ENCODE peak calls at places on chromosomes 16 and 17, in six cellular contexts. One of them, this sample, is unnamed.

GRCh38 chr16:12236491-12237030 is 260.0 kb downstream of the SNX29 start:
- DNase-seq in effector memory CD4-positive, alpha-beta T cell: no peak
- DNase-seq in CD8-positive, alpha-beta T cell: no peak
- DNase-seq in ascending aorta: no peak
- DNase-seq in K562: no peak
- DNase-seq in psoas muscle: no peak
- DNase-seq in this sample: no peak

GRCh38 chr17:81884968-81885367 is 6.4 kb downstream of the ALYREF start:
- DNase-seq in effector memory CD4-positive, alpha-beta T cell: no peak
- DNase-seq in CD8-positive, alpha-beta T cell: no peak
- DNase-seq in ascending aorta: no peak
- DNase-seq in K562: no peak
- DNase-seq in psoas muscle: no peak
- DNase-seq in this sample: no peak

GRCh38 chr16:30934827-30935557 is 11.6 kb downstream of the FBXL19 start:
- DNase-seq in effector memory CD4-positive, alpha-beta T cell: no peak
- DNase-seq in CD8-positive, alpha-beta T cell: no peak
- DNase-seq in ascending aorta: no peak
- DNase-seq in K562: peak; percentile 73
- DNase-seq in psoas muscle: peak; percentile 53
- DNase-seq in this sample: no peak

GRCh38 chr17:45906927-45907622 is 12.7 kb downstream of the MAPT start:
- DNase-seq in effector memory CD4-positive, alpha-beta T cell: no peak
- DNase-seq in CD8-positive, alpha-beta T cell: no peak
- DNase-seq in ascending aorta: no peak
- DNase-seq in K562: no peak
- DNase-seq in psoas muscle: no peak
- DNase-seq in this sample: no peak

GRCh38 chr16:50879873-50880695 is 138.2 kb downstream of the CYLD start:
- DNase-seq in effector memory CD4-positive, alpha-beta T cell: no peak
- DNase-seq in CD8-positive, alpha-beta T cell: no peak
- DNase-seq in ascending aorta: no peak
- DNase-seq in K562: no peak
- DNase-seq in psoas muscle: no peak
- DNase-seq in this sample: no peak

GRCh38 chr17:41004397-41004796 is 4.5 kb downstream of the KRTAP3-1 start:
- DNase-seq in effector memory CD4-positive, alpha-beta T cell: no peak
- DNase-seq in CD8-positive, alpha-beta T cell: no peak
- DNase-seq in ascending aorta: no peak
- DNase-seq in K562: no peak
- DNase-seq in psoas muscle: no peak
- DNase-seq in this sample: no peak

GRCh38 chr16:79605999-79606398 is 5.5 kb upstream of the MAF start:
- DNase-seq in effector memory CD4-positive, alpha-beta T cell: no peak
- DNase-seq in CD8-positive, alpha-beta T cell: no peak
- DNase-seq in ascending aorta: no peak
- DNase-seq in K562: no peak
- DNase-seq in psoas muscle: no peak
- DNase-seq in this sample: no peak

GRCh38 chr16:54503011-54503410 is 216.4 kb upstream of the IRX3 start:
- DNase-seq in effector memory CD4-positive, alpha-beta T cell: no peak
- DNase-seq in CD8-positive, alpha-beta T cell: no peak
- DNase-seq in ascending aorta: no peak
- DNase-seq in K562: no peak
- DNase-seq in psoas muscle: peak; percentile 18
- DNase-seq in this sample: peak; percentile 80

GRCh38 chr17:64028874-64029464 is 8.5 kb upstream of the ICAM2 start:
- DNase-seq in effector memory CD4-positive, alpha-beta T cell: peak; percentile 52
- DNase-seq in CD8-positive, alpha-beta T cell: peak; percentile 81
- DNase-seq in ascending aorta: no peak
- DNase-seq in K562: peak; percentile 71
- DNase-seq in psoas muscle: peak; percentile 54
- DNase-seq in this sample: peak; percentile 42

GRCh38 chr17:61309362-61309761 is 90.3 kb upstream of the TBX2 start:
- DNase-seq in effector memory CD4-positive, alpha-beta T cell: no peak
- DNase-seq in CD8-positive, alpha-beta T cell: no peak
- DNase-seq in ascending aorta: no peak
- DNase-seq in K562: no peak
- DNase-seq in psoas muscle: no peak
- DNase-seq in this sample: no peak
- H3K4me1 ChIP-seq in effector memory CD4-positive, alpha-beta T cell: no peaks in the 10 kb centered on the region
- H3K4me1 ChIP-seq in CD8-positive, alpha-beta T cell: no peaks in the 10 kb centered on the region
- H3K4me1 ChIP-seq in ascending aorta: peaks cover 11% of the 10 kb centered on the region
- H3K4me1 ChIP-seq in K562: no peaks in the 10 kb centered on the region
- H3K4me1 ChIP-seq in psoas muscle: peaks cover 15% of the 10 kb centered on the region
- H3K4me1 ChIP-seq in this sample: peaks cover 17% of the 10 kb centered on the region

DNA sequence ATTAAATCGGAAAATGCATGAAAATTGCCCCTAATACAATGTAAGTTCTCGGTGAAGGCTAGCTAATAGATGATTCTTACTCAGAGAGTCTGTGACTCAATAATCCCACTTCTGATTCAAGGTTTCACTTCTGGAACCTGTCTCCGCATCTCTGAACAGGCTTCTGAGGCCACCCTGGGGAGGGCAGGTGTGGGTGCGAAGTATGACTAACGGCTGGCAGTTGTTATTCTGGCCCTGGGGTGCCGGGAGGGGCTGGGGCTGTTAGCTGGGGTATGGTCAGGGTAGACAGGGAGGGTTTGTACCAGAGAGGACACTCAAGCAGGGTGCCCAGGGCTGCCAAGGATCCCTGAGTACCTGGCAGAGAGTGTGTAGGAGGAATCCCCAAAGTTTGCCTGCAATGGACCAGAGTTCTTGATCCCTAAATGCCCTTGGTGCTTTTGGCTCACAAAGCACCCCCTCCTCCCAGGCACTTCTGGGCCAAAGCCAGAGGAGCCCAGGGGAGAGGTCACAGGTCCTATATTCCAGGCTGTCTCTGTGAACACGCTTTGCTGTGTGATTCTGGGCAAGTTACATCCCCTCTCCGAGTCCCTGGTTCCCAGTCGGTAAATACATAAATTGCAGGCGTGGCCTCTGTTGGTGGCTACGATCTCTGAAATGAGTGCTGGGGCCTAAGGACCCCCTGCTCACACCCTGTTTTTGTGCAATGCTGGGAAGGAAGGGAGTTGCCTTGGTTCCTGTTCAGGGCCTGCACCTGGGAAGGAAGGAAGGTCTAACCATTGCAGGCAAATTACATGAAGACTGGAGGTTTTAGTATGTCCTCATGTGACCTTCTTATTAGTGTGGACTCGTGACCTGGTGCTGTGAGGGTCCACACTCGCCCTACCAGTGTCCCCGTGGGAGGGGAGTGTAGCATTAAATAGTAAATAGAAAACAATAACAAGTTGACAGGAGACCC is 49.9 kb upstream of the CPNE2 start:
- DNase-seq in effector memory CD4-positive, alpha-beta T cell: peak; percentile 65
- DNase-seq in CD8-positive, alpha-beta T cell: peak; percentile 78
- DNase-seq in ascending aorta: no peak
- DNase-seq in K562: no peak
- DNase-seq in psoas muscle: no peak
- DNase-seq in this sample: no peak
- H3K27ac ChIP-seq in effector memory CD4-positive, alpha-beta T cell: peak overlapping the region; percentile 86
- H3K27ac ChIP-seq in CD8-positive, alpha-beta T cell: peak overlapping the region; percentile 53
- H3K27ac ChIP-seq in ascending aorta: no peak overlapping the region
- H3K27ac ChIP-seq in K562: no peak overlapping the region
- H3K27ac ChIP-seq in psoas muscle: no peak overlapping the region
- H3K27ac ChIP-seq in this sample: peak overlapping the region; percentile 16

GRCh38 chr17:73609688-73610210 is 34.5 kb downstream of the SDK2 start:
- DNase-seq in effector memory CD4-positive, alpha-beta T cell: no peak
- DNase-seq in CD8-positive, alpha-beta T cell: no peak
- DNase-seq in ascending aorta: no peak
- DNase-seq in K562: no peak
- DNase-seq in psoas muscle: no peak
- DNase-seq in this sample: no peak
- H3K27me3 ChIP-seq in effector memory CD4-positive, alpha-beta T cell: no peaks in the 10 kb centered on the region
- H3K27me3 ChIP-seq in CD8-positive, alpha-beta T cell: no peaks in the 10 kb centered on the region
- H3K27me3 ChIP-seq in ascending aorta: no peaks in the 10 kb centered on the region
- H3K27me3 ChIP-seq in K562: peaks cover 38% of the 10 kb centered on the region
- H3K27me3 ChIP-seq in psoas muscle: no peaks in the 10 kb centered on the region
- H3K27me3 ChIP-seq in this sample: peaks cover 29% of the 10 kb centered on the region

GRCh38 chr16:81449899-81450608 is 5.4 kb downstream of the CMIP start:
- DNase-seq in effector memory CD4-positive, alpha-beta T cell: no peak
- DNase-seq in CD8-positive, alpha-beta T cell: no peak
- DNase-seq in ascending aorta: no peak
- DNase-seq in K562: no peak
- DNase-seq in psoas muscle: peak; percentile 7
- DNase-seq in this sample: no peak
- H3K4me1 ChIP-seq in effector memory CD4-positive, alpha-beta T cell: peaks cover 33% of the 10 kb centered on the region
- H3K4me1 ChIP-seq in CD8-positive, alpha-beta T cell: peaks cover 65% of the 10 kb centered on the region
- H3K4me1 ChIP-seq in ascending aorta: peaks cover 2% of the 10 kb centered on the region
- H3K4me1 ChIP-seq in K562: peaks cover 63% of the 10 kb centered on the region
- H3K4me1 ChIP-seq in psoas muscle: no peaks in the 10 kb centered on the region
- H3K4me1 ChIP-seq in this sample: peaks cover 67% of the 10 kb centered on the region

GRCh38 chr17:7687908-7688807 is at the start of gene WRAP53:
- DNase-seq in effector memory CD4-positive, alpha-beta T cell: peak; percentile 92
- DNase-seq in CD8-positive, alpha-beta T cell: peak; percentile 97
- DNase-seq in ascending aorta: peak; percentile 97
- DNase-seq in K562: peak; percentile 81
- DNase-seq in psoas muscle: peak; percentile 97
- DNase-seq in this sample: peak; percentile 96

GRCh38 chr17:7685533-7686220 is 1.6 kb downstream of the TP53 start:
- DNase-seq in effector memory CD4-positive, alpha-beta T cell: peak; percentile 82
- DNase-seq in CD8-positive, alpha-beta T cell: peak; percentile 93
- DNase-seq in ascending aorta: peak; percentile 58
- DNase-seq in K562: peak; percentile 67
- DNase-seq in psoas muscle: peak; percentile 91
- DNase-seq in this sample: peak; percentile 92

GRCh38 chr17:7686221-7687071 is 844 bp downstream of the TP53 start:
- DNase-seq in effector memory CD4-positive, alpha-beta T cell: peak; percentile 73
- DNase-seq in CD8-positive, alpha-beta T cell: peak; percentile 89
- DNase-seq in ascending aorta: no peak
- DNase-seq in K562: peak; percentile 49
- DNase-seq in psoas muscle: peak; percentile 75
- DNase-seq in this sample: peak; percentile 76

GRCh38 chr17:7687072-7687907 is at the start of gene TP53:
- DNase-seq in effector memory CD4-positive, alpha-beta T cell: peak; percentile 84
- DNase-seq in CD8-positive, alpha-beta T cell: peak; percentile 90
- DNase-seq in ascending aorta: peak; percentile 61
- DNase-seq in K562: peak; percentile 67
- DNase-seq in psoas muscle: peak; percentile 81
- DNase-seq in this sample: peak; percentile 84

DNA sequence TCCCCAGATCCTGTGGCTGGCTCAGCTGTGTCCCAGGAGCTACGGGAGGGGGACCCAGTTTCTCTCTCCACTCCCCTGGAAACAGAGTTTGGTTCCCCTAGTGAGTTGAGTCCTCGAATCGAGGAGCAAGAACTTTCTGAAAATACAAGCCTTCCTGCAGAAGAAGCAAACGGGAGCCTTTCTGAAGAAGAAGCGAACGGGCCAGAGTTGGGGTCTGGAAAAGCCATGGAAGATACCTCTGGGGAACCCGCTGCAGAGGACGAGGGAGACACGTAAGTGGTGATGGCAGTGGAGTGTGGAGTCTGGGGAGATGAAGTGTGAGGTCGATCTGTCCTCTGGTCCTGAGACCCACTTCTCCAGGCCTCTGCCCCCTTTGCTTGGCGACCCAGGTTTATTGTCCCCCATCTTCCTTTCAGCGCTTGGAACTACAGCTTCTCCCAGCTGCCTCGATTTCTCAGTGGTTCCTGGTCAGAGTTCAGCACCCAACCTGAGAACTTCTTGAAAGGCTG is 585 bp downstream of the WRAP53 start:
- DNase-seq in effector memory CD4-positive, alpha-beta T cell: no peak
- DNase-seq in CD8-positive, alpha-beta T cell: no peak
- DNase-seq in ascending aorta: no peak
- DNase-seq in K562: no peak
- DNase-seq in psoas muscle: no peak
- DNase-seq in this sample: no peak
- H3K27ac ChIP-seq in effector memory CD4-positive, alpha-beta T cell: peak overlapping the region; percentile 67
- H3K27ac ChIP-seq in CD8-positive, alpha-beta T cell: peak overlapping the region; percentile 29
- H3K27ac ChIP-seq in ascending aorta: peak overlapping the region; percentile 41
- H3K27ac ChIP-seq in K562: peak overlapping the region; percentile 60
- H3K27ac ChIP-seq in psoas muscle: peak overlapping the region; percentile 67
- H3K27ac ChIP-seq in this sample: peak overlapping the region; percentile 99

This sample was measured in left ventricle myocardium inferior.